ENCODE peak calls at places on chromosomes 5 and 9, in five cellular contexts. L is AG09309, G is HFFc6, F is T-helper 1 cell, C is pulmonary artery endothelial cell. U is an unnamed sample.
A peak's percentile ranks its signal among the peaks of the same experiment; 100 is the strongest.

GRCh38 chr5:173547579-173547978 is 68.9 kb downstream of the BOD1 start:
- DNase-seq in L (no peak), C (no peak), F (no peak), G (no peak), U (no peak)

GRCh38 chr5:56457887-56458451 is 224.8 kb upstream of the ANKRD55 start:
- DNase-seq in G (peak; percentile 28), F (no peak), C (no peak), L (no peak), U (no peak)

GRCh38 chr5:14234204-14234603 is 91.1 kb downstream of the TRIO start:
- DNase-seq in G (no peak), C (no peak), F (no peak), L (no peak), U (no peak)

GRCh38 chr9:113563856-113564514 is 100.5 kb downstream of the RGS3 start:
- DNase-seq in G (no peak), C (no peak), L (no peak), F (no peak), U (no peak)

GRCh38 chr9:117160254-117160653 is 254.6 kb downstream of the ASTN2 start:
- DNase-seq in L (no peak), G (no peak), C (no peak), F (no peak), U (no peak)

GRCh38 chr5:154107010-154107409 is 68.2 kb downstream of the MFAP3 start:
- DNase-seq in L (no peak), G (no peak), C (no peak), F (no peak), U (no peak)

GRCh38 chr5:40204157-40204556 is 475.6 kb upstream of the PTGER4 start:
- DNase-seq in F (no peak), L (no peak), G (no peak), C (peak; percentile 44), U (no peak)

GRCh38 chr9:123131258-123131657 is 97.8 kb downstream of the GPR21 start:
- DNase-seq in F (no peak), C (no peak), L (peak; percentile 23), G (peak; percentile 54), U (no peak)

GRCh38 chr9:34980181-34980761 is 9.3 kb upstream of the DNAJB5 start:
- DNase-seq in F (no peak), G (no peak), C (no peak), L (no peak), U (no peak)

GRCh38 chr9:125513634-125514413 is 193.2 kb downstream of the MAPKAP1 start:
- DNase-seq in G (peak; percentile 61), F (no peak), L (peak; percentile 25), C (peak; percentile 32), U (no peak)

GRCh38 chr9:110399983-110400382 is 62.3 kb upstream of the TXNDC8 start:
- DNase-seq in L (no peak), F (no peak), G (no peak), C (no peak), U (no peak)

GRCh38 chr9:127860260-127860659 is 5.8 kb upstream of the ENG start:
- DNase-seq in F (no peak), G (no peak), L (no peak), C (no peak), U (no peak)

GRCh38 chr5:123091988-123092583 is 3.0 kb downstream of the PRDM6 start:
- DNase-seq in F (no peak), G (no peak), L (no peak), C (no peak), U (no peak)

GRCh38 chr9:5352637-5353248 is 13.1 kb upstream of the RLN1 start:
- DNase-seq in C (no peak), G (no peak), F (no peak), L (no peak), U (no peak)

GRCh38 chr5:5494489-5495402 is 72.3 kb downstream of the ICE1 start:
- DNase-seq in F (peak; percentile 82), C (no peak), L (no peak), G (peak; percentile 13), U (peak; percentile 72)

GRCh38 chr9:115015018-115015635 is 84.7 kb upstream of the TNFSF8 start:
- DNase-seq in G (peak; percentile 40), L (no peak), F (no peak), C (no peak), U (no peak)

GRCh38 chr9:131738838-131739191 is 1.1 kb downstream of the RAPGEF1 start:
- DNase-seq in L (no peak), F (no peak), C (no peak), G (no peak), U (no peak)

GRCh38 chr5:146458894-146459293 is 11.8 kb downstream of the TCERG1 start:
- DNase-seq in L (no peak), F (no peak), G (no peak), C (no peak), U (no peak)

GRCh38 chr9:14314424-14314928 is 535 bp upstream of the NFIB start:
- DNase-seq in F (no peak), C (peak; percentile 82), L (no peak), G (peak; percentile 3), U (no peak)

GRCh38 chr9:6924988-6925563 is 167.3 kb downstream of the KDM4C start:
- DNase-seq in C (no peak), L (no peak), G (no peak), F (no peak), U (no peak)

GRCh38 chr5:31581498-31582099 is 49.5 kb downstream of the C5orf22 start:
- DNase-seq in C (peak; percentile 1), L (peak; percentile 16), G (peak; percentile 21), F (no peak), U (no peak)

GRCh38 chr9:99465231-99465891 is 243.3 kb downstream of the SEC61B start:
- DNase-seq in G (no peak), L (no peak), C (no peak), F (no peak), U (no peak)

GRCh38 chr9:133170716-133171115 is 7.0 kb upstream of the GBGT1 start:
- DNase-seq in G (no peak), L (no peak), F (no peak), C (no peak), U (no peak)

GRCh38 chr9:6656901-6657300 is 11.4 kb upstream of the GLDC start:
- DNase-seq in C (no peak), L (no peak), F (no peak), G (no peak), U (no peak)

GRCh38 chr5:66661149-66661548 is 65.0 kb downstream of the MAST4 start:
- DNase-seq in F (no peak), L (peak; percentile 14), C (no peak), G (no peak), U (no peak)

GRCh38 chr5:82551220-82551619 is 273.1 kb upstream of the RPS23 start:
- DNase-seq in F (no peak), C (no peak), L (no peak), G (no peak), U (no peak)

GRCh38 chr9:124280176-124280691 is 22.5 kb downstream of the NEK6 start:
- DNase-seq in C (peak; percentile 88), G (peak; percentile 47), F (no peak), L (no peak), U (no peak)

U was measured in T-helper 22 cell.